ENCODE peak calls at places on chromosomes 6 and 20, in six cellular contexts. One of them, this sample, is unnamed.

GRCh38 chr20:29689411-29690225 is 1567.8 kb upstream of the DEFB115 start:
- DNase-seq in stomach: no peak
- DNase-seq in progenitor cell of endocrine pancreas: no peak
- DNase-seq in NCI-H510A: no peak
- DNase-seq in brain microvascular endothelial cell: no peak
- DNase-seq in NCI-H146: peak
- DNase-seq in this sample: no peak

GRCh38 chr20:35635652-35636051 is 20.0 kb downstream of the SPAG4 start:
- DNase-seq in stomach: no peak
- DNase-seq in progenitor cell of endocrine pancreas: no peak
- DNase-seq in NCI-H510A: no peak
- DNase-seq in brain microvascular endothelial cell: no peak
- DNase-seq in NCI-H146: no peak
- DNase-seq in this sample: no peak

GRCh38 chr6:1569377-1569776 is 40.3 kb upstream of the FOXC1 start:
- DNase-seq in stomach: no peak
- DNase-seq in progenitor cell of endocrine pancreas: no peak
- DNase-seq in NCI-H510A: no peak
- DNase-seq in brain microvascular endothelial cell: no peak
- DNase-seq in NCI-H146: no peak
- DNase-seq in this sample: no peak

GRCh38 chr6:104527761-104528415 is 331.8 kb downstream of the HACE1 start:
- DNase-seq in stomach: no peak
- DNase-seq in progenitor cell of endocrine pancreas: no peak
- DNase-seq in NCI-H510A: no peak
- DNase-seq in brain microvascular endothelial cell: peak
- DNase-seq in NCI-H146: peak
- DNase-seq in this sample: no peak

GRCh38 chr20:34680586-34680985 is 3.7 kb upstream of the PIGU start:
- DNase-seq in stomach: no peak
- DNase-seq in progenitor cell of endocrine pancreas: no peak
- DNase-seq in NCI-H510A: no peak
- DNase-seq in brain microvascular endothelial cell: no peak
- DNase-seq in NCI-H146: no peak
- DNase-seq in this sample: no peak

GRCh38 chr6:168319279-168320051 is at the start of gene DACT2:
- DNase-seq in stomach: no peak
- DNase-seq in progenitor cell of endocrine pancreas: peak
- DNase-seq in NCI-H510A: no peak
- DNase-seq in brain microvascular endothelial cell: no peak
- DNase-seq in NCI-H146: no peak
- DNase-seq in this sample: no peak

GRCh38 chr20:19885981-19886665 is 128.1 kb downstream of the RIN2 start:
- DNase-seq in stomach: peak
- DNase-seq in progenitor cell of endocrine pancreas: no peak
- DNase-seq in NCI-H510A: peak
- DNase-seq in brain microvascular endothelial cell: peak
- DNase-seq in NCI-H146: peak
- DNase-seq in this sample: peak

GRCh38 chr6:163187606-163188005 is 226.9 kb upstream of the QKI start:
- DNase-seq in stomach: no peak
- DNase-seq in progenitor cell of endocrine pancreas: no peak
- DNase-seq in NCI-H510A: no peak
- DNase-seq in brain microvascular endothelial cell: no peak
- DNase-seq in NCI-H146: no peak
- DNase-seq in this sample: no peak

GRCh38 chr20:62367483-62368302 is 581 bp upstream of the LAMA5 start:
- DNase-seq in stomach: peak
- DNase-seq in progenitor cell of endocrine pancreas: no peak
- DNase-seq in NCI-H510A: peak
- DNase-seq in brain microvascular endothelial cell: no peak
- DNase-seq in NCI-H146: peak
- DNase-seq in this sample: no peak

GRCh38 chr6:22445946-22446345 is 123.4 kb upstream of the HDGFL1 start:
- DNase-seq in stomach: no peak
- DNase-seq in progenitor cell of endocrine pancreas: no peak
- DNase-seq in NCI-H510A: no peak
- DNase-seq in brain microvascular endothelial cell: no peak
- DNase-seq in NCI-H146: no peak
- DNase-seq in this sample: no peak

GRCh38 chr6:19934996-19935591 is 97.9 kb downstream of the ID4 start:
- DNase-seq in stomach: no peak
- DNase-seq in progenitor cell of endocrine pancreas: no peak
- DNase-seq in NCI-H510A: no peak
- DNase-seq in brain microvascular endothelial cell: no peak
- DNase-seq in NCI-H146: no peak
- DNase-seq in this sample: no peak

GRCh38 chr6:78851156-78851555 is 16.2 kb upstream of the IRAK1BP1 start:
- DNase-seq in stomach: no peak
- DNase-seq in progenitor cell of endocrine pancreas: no peak
- DNase-seq in NCI-H510A: no peak
- DNase-seq in brain microvascular endothelial cell: no peak
- DNase-seq in NCI-H146: no peak
- DNase-seq in this sample: no peak

GRCh38 chr6:21103626-21104224 is 489.8 kb upstream of the SOX4 start:
- DNase-seq in stomach: no peak
- DNase-seq in progenitor cell of endocrine pancreas: no peak
- DNase-seq in NCI-H510A: no peak
- DNase-seq in brain microvascular endothelial cell: no peak
- DNase-seq in NCI-H146: peak
- DNase-seq in this sample: no peak

GRCh38 chr6:66913657-66914056 is 1206.6 kb upstream of the EYS start:
- DNase-seq in stomach: no peak
- DNase-seq in progenitor cell of endocrine pancreas: no peak
- DNase-seq in NCI-H510A: no peak
- DNase-seq in brain microvascular endothelial cell: no peak
- DNase-seq in NCI-H146: no peak
- DNase-seq in this sample: no peak

GRCh38 chr20:61295726-61296628 is 43.9 kb downstream of the CDH4 start:
- DNase-seq in stomach: no peak
- DNase-seq in progenitor cell of endocrine pancreas: no peak
- DNase-seq in NCI-H510A: no peak
- DNase-seq in brain microvascular endothelial cell: no peak
- DNase-seq in NCI-H146: no peak
- DNase-seq in this sample: no peak

GRCh38 chr6:135149376-135149775 is 31.7 kb upstream of the MYB start:
- DNase-seq in stomach: no peak
- DNase-seq in progenitor cell of endocrine pancreas: no peak
- DNase-seq in NCI-H510A: no peak
- DNase-seq in brain microvascular endothelial cell: no peak
- DNase-seq in NCI-H146: no peak
- DNase-seq in this sample: no peak

GRCh38 chr6:127877231-127877630 is 23.6 kb downstream of the THEMIS start:
- DNase-seq in stomach: no peak
- DNase-seq in progenitor cell of endocrine pancreas: no peak
- DNase-seq in NCI-H510A: no peak
- DNase-seq in brain microvascular endothelial cell: no peak
- DNase-seq in NCI-H146: no peak
- DNase-seq in this sample: no peak

GRCh38 chr6:113854531-113855499 is 2.3 kb upstream of the MARCKS start:
- DNase-seq in stomach: peak
- DNase-seq in progenitor cell of endocrine pancreas: peak
- DNase-seq in NCI-H510A: no peak
- DNase-seq in brain microvascular endothelial cell: peak
- DNase-seq in NCI-H146: peak
- DNase-seq in this sample: peak

GRCh38 chr20:24134284-24134683 is 145.7 kb upstream of the GGTLC1 start:
- DNase-seq in stomach: no peak
- DNase-seq in progenitor cell of endocrine pancreas: no peak
- DNase-seq in NCI-H510A: no peak
- DNase-seq in brain microvascular endothelial cell: no peak
- DNase-seq in NCI-H146: no peak
- DNase-seq in this sample: no peak

GRCh38 chr6:113881473-113881980 is 24.4 kb downstream of the MARCKS start:
- DNase-seq in stomach: no peak
- DNase-seq in progenitor cell of endocrine pancreas: no peak
- DNase-seq in NCI-H510A: no peak
- DNase-seq in brain microvascular endothelial cell: no peak
- DNase-seq in NCI-H146: no peak
- DNase-seq in this sample: no peak

GRCh38 chr20:40943591-40943990 is 85.0 kb upstream of the TOP1 start:
- DNase-seq in stomach: no peak
- DNase-seq in progenitor cell of endocrine pancreas: no peak
- DNase-seq in NCI-H510A: no peak
- DNase-seq in brain microvascular endothelial cell: no peak
- DNase-seq in NCI-H146: no peak
- DNase-seq in this sample: no peak

GRCh38 chr6:1729133-1729751 is 119.5 kb downstream of the FOXC1 start:
- DNase-seq in stomach: no peak
- DNase-seq in progenitor cell of endocrine pancreas: no peak
- DNase-seq in NCI-H510A: no peak
- DNase-seq in brain microvascular endothelial cell: no peak
- DNase-seq in NCI-H146: no peak
- DNase-seq in this sample: no peak

GRCh38 chr20:20548527-20549266 is 163.7 kb downstream of the RALGAPA2 start:
- DNase-seq in stomach: peak
- DNase-seq in progenitor cell of endocrine pancreas: no peak
- DNase-seq in NCI-H510A: peak
- DNase-seq in brain microvascular endothelial cell: no peak
- DNase-seq in NCI-H146: peak
- DNase-seq in this sample: no peak

GRCh38 chr20:25214416-25214770 is 18.9 kb downstream of the ENTPD6 start:
- DNase-seq in stomach: no peak
- DNase-seq in progenitor cell of endocrine pancreas: no peak
- DNase-seq in NCI-H510A: no peak
- DNase-seq in brain microvascular endothelial cell: no peak
- DNase-seq in NCI-H146: no peak
- DNase-seq in this sample: no peak

GRCh38 chr6:130527173-130527572 is 161.4 kb downstream of the TMEM200A start:
- DNase-seq in stomach: no peak
- DNase-seq in progenitor cell of endocrine pancreas: no peak
- DNase-seq in NCI-H510A: no peak
- DNase-seq in brain microvascular endothelial cell: no peak
- DNase-seq in NCI-H146: no peak
- DNase-seq in this sample: no peak

GRCh38 chr6:56091159-56091869 is 156.1 kb downstream of the COL21A1 start:
- DNase-seq in stomach: no peak
- DNase-seq in progenitor cell of endocrine pancreas: no peak
- DNase-seq in NCI-H510A: peak
- DNase-seq in brain microvascular endothelial cell: peak
- DNase-seq in NCI-H146: no peak
- DNase-seq in this sample: no peak

GRCh38 chr6:140586426-140587061 is 1212.1 kb upstream of the CITED2 start:
- DNase-seq in stomach: no peak
- DNase-seq in progenitor cell of endocrine pancreas: no peak
- DNase-seq in NCI-H510A: peak
- DNase-seq in brain microvascular endothelial cell: no peak
- DNase-seq in NCI-H146: peak
- DNase-seq in this sample: no peak

GRCh38 chr6:37206674-37207073 is 36.7 kb downstream of the PIM1 start:
- DNase-seq in stomach: no peak
- DNase-seq in progenitor cell of endocrine pancreas: no peak
- DNase-seq in NCI-H510A: no peak
- DNase-seq in brain microvascular endothelial cell: no peak
- DNase-seq in NCI-H146: no peak
- DNase-seq in this sample: no peak

GRCh38 chr20:35145141-35145564 is 2.0 kb downstream of the EDEM2 start:
- DNase-seq in stomach: no peak
- DNase-seq in progenitor cell of endocrine pancreas: no peak
- DNase-seq in NCI-H510A: no peak
- DNase-seq in brain microvascular endothelial cell: peak
- DNase-seq in NCI-H146: peak
- DNase-seq in this sample: no peak